ENCODE peak calls at places on chromosome X, in ten cellular contexts. M is upper lobe of right lung, H is OCI-LY7, I is choroid plexus epithelial cell, J is ovary, W is lower lobe of right lung, B is gastrocnemius medialis, P is dorsolateral prefrontal cortex, U is MM.1S, Q is WERI-Rb-1. K is an unnamed sample.

GRCh38 chrX:63922221-63922620 is 137.2 kb upstream of the ARHGEF9 start:
- DNase-seq in Q (no peak), H (no peak), P (no peak), J (no peak), W (no peak), I (peak; percentile 17), U (no peak), B (no peak), M (no peak), K (no peak)

GRCh38 chrX:43633757-43634156 is 22.3 kb upstream of the MAOA start:
- DNase-seq in B (no peak), M (no peak), H (no peak), J (no peak), I (no peak), W (no peak), U (no peak), P (no peak), Q (no peak), K (no peak)

GRCh38 chrX:127726227-127726626 is 326.0 kb downstream of the ACTRT1 start:
- DNase-seq in U (peak; percentile 65), M (no peak), Q (no peak), B (no peak), W (no peak), J (no peak), H (no peak), I (no peak), P (no peak), K (no peak)

GRCh38 chrX:43666301-43666912 is 10.3 kb downstream of the MAOA start:
- DNase-seq in P (no peak), M (no peak), W (no peak), H (no peak), J (no peak), Q (no peak), U (no peak), I (no peak), B (no peak), K (no peak)

GRCh38 chrX:2903366-2903765 is 25.8 kb downstream of the ARSD start:
- DNase-seq in W (no peak), U (no peak), B (no peak), H (no peak), I (no peak), J (no peak), P (no peak), Q (no peak), M (no peak), K (no peak)

GRCh38 chrX:107450823-107451509 is 1.5 kb downstream of the FRMPD3 start:
- DNase-seq in J (peak; percentile 47), H (peak; percentile 84), B (no peak), W (no peak), M (no peak), Q (peak; percentile 59), P (no peak), U (no peak), I (no peak), K (no peak)

GRCh38 chrX:19017271-19017670 is 33.4 kb upstream of the PHKA2 start:
- DNase-seq in J (no peak), Q (peak; percentile 34), I (peak; percentile 41), P (no peak), H (peak; percentile 8), W (no peak), B (no peak), U (no peak), M (no peak), K (no peak)

GRCh38 chrX:93580634-93581033 is 92.7 kb downstream of the NAP1L3 start:
- DNase-seq in B (no peak), P (no peak), M (no peak), Q (no peak), H (no peak), I (no peak), J (no peak), U (peak; percentile 51), W (no peak), K (no peak)

GRCh38 chrX:140733766-140734342 is 24.3 kb downstream of the LINC00632 start:
- DNase-seq in M (no peak), J (no peak), U (peak; percentile 46), I (peak; percentile 63), W (no peak), Q (peak; percentile 12), P (no peak), H (peak; percentile 31), B (no peak), K (no peak)

GRCh38 chrX:106481341-106481740 is 130.4 kb upstream of the RADX start:
- DNase-seq in M (no peak), P (no peak), I (peak; percentile 59), J (peak; percentile 12), W (no peak), H (peak; percentile 46), B (no peak), Q (peak; percentile 45), U (peak; percentile 59), K (peak; percentile 8)

GRCh38 chrX:16869393-16870094 is 618 bp downstream of the RBBP7 start:
- DNase-seq in M (peak; percentile 65), U (peak; percentile 54), P (no peak), B (peak; percentile 18), H (peak; percentile 66), Q (peak; percentile 55), J (no peak), W (peak; percentile 43), I (no peak), K (no peak)

GRCh38 chrX:9466711-9467110 is 1.9 kb downstream of the TBL1X start:
- DNase-seq in P (no peak), J (no peak), W (no peak), U (peak; percentile 33), M (no peak), I (no peak), B (no peak), H (no peak), Q (no peak), K (no peak)

GRCh38 chrX:9466115-9466495 is 1.2 kb downstream of the TBL1X start:
- DNase-seq in B (peak; percentile 55), Q (peak; percentile 16), J (peak; percentile 48), M (peak; percentile 75), P (peak; percentile 36), W (peak; percentile 64), U (peak; percentile 35), I (no peak), H (peak; percentile 11), K (no peak)

GRCh38 chrX:9467181-9467580 is 2.3 kb downstream of the TBL1X start:
- DNase-seq in U (no peak), B (no peak), I (no peak), M (no peak), J (no peak), Q (no peak), P (no peak), W (no peak), H (no peak), K (no peak)

GRCh38 chrX:9465380-9466114 is 689 bp downstream of the TBL1X start:
- DNase-seq in W (peak; percentile 51), B (peak; percentile 12), J (peak; percentile 42), U (peak; percentile 27), M (peak; percentile 64), Q (no peak), I (no peak), H (peak; percentile 22), P (no peak), K (no peak)

DNA sequence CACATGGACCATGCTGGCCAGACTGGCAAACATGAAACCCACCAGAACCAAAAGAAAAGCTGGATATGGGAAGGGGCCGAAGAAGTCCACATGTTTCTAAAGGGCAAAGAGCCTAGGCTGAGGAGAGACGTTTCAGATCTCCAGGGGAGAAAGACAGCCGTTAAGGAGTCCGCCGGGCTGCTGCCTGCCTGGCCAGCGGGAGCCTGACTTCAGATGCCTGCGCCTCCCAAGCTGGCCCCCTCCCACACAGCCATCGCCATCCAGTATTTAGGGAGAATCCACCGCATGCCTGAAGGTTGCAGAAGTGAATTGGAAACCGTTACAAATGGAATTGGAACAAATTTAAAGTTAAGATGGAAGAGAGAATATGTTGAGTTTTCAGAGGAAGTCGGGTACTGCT is 2.9 kb downstream of the TBL1X start:
- DNase-seq in W (no peak), I (no peak), H (no peak), M (no peak), Q (no peak), J (no peak), B (no peak), P (no peak), U (no peak), K (no peak)
- H3K4me3 ChIP-seq in W (no peak overlapping the region), I (peak overlapping the region; percentile 25), H (no peak overlapping the region), M (no peak overlapping the region), Q (no peak overlapping the region), J (peak overlapping the region; percentile 2), B (no peak overlapping the region), P (no peak overlapping the region), U (no peak overlapping the region), K (no peak overlapping the region)

GRCh38 chrX:37926700-37927099 is 79.3 kb upstream of the DYNLT3 start:
- DNase-seq in B (no peak), W (no peak), I (peak; percentile 65), Q (no peak), H (peak; percentile 40), J (no peak), P (no peak), M (no peak), U (peak; percentile 55), K (no peak)
- TF ChIP-seq CTCF in B (no peak), W (peak; percentile 52), I (peak; percentile 43), Q (no peak), H (peak; percentile 77), J (peak; percentile 18), P (peak; percentile 65), M (peak; percentile 48), U (peak; percentile 58), K (peak; percentile 21)

DNA sequence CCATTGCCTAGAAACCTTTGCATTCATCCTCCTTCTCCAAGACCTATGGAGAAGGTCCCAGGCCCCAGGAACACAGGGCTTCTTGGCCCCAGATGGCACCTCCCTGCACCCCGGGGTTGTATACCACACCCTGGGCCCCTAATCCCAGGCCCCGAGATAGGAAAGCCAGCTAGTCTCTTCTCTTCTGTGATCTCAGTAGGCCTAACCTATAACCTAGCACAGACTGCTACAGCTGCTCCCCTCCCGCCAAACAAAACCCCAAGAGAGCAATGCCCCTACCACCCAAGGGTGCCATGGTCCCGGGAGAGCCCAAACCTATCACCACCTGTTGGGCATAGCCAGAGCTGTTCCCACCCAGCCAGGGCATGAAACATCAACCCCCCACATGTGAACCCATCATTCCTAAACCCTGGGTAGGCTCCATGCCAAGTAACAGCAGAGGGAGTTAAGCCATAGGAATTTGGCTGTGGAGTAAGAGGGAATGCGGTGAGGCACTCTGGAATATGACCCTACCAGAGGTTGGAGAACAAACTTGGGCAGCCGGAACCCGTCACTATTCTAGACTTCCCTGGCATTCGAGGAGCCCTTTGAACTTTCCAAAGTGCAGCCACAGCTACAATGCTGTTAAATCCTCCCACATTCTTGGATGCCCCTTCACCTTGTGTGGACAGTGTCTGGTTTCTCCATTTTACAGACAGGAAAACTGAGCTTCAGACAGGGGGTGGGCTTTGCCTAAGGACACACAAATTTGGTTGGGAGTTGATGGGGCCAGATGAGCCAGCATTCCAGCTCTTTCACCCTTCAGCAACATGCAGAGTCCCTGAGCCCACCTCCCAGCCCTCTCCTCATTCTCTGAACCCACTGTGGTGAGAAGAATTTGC is 10.9 kb upstream of the SASH3 start:
- DNase-seq in W (no peak), J (no peak), U (no peak), I (no peak), Q (no peak), P (no peak), H (no peak), M (no peak), B (no peak), K (no peak)
- H3K4me3 ChIP-seq in W (no peak overlapping the region), J (no peak overlapping the region), U (no peak overlapping the region), I (no peak overlapping the region), Q (no peak overlapping the region), P (no peak overlapping the region), H (peak overlapping the region; percentile 42), M (no peak overlapping the region), B (no peak overlapping the region), K (no peak overlapping the region)

DNA sequence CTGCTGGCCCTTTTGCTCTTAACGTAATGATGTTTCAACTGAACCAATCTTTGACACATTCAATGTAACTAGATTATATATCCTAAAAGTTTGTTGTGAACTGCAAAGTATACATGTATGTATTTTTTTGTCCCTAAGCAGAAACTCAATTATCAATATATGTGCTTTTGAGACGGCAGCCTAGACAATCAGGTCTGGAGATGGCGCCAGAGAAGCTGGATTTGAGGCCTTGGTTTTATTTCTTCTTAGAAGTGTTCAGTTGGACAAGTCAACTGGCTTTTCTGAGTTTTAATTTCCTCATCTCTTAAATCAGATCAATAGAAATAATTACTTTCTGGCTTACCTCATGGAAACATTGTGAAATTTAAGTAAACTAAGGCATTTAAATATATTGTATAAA is 62.5 kb downstream of the DCAF8L1 start:
- DNase-seq in J (no peak), W (no peak), P (no peak), U (no peak), H (no peak), B (no peak), M (no peak), Q (peak; percentile 12), I (peak; percentile 46), K (no peak)
- TF ChIP-seq CTCF in J (no peak), W (peak; percentile 20), P (no peak), U (no peak), H (no peak), B (no peak), M (peak; percentile 12), Q (no peak), I (peak; percentile 51), K (no peak)